ENCODE peak calls at places on chromosomes 11 and 22, in ten cellular contexts. One of them, this sample, is unnamed.

GRCh38 chr22:19559324-19559811 is 35.2 kb upstream of the CLDN5 start:
- DNase-seq in fibroblast of pulmonary artery: no peak
- DNase-seq in cardiac fibroblast: no peak
- DNase-seq in CD8-positive, alpha-beta T cell: no peak
- DNase-seq in WTC11: peak
- DNase-seq in GM23338: peak
- DNase-seq in thoracic aorta: no peak
- DNase-seq in Calu3: no peak
- DNase-seq in dorsolateral prefrontal cortex: no peak
- DNase-seq in progenitor cell of endocrine pancreas: no peak
- DNase-seq in this sample: peak

GRCh38 chr11:63915961-63916836 is 765 bp downstream of the RCOR2 start:
- DNase-seq in cardiac fibroblast: no peak
- DNase-seq in CD8-positive, alpha-beta T cell: no peak
- DNase-seq in fibroblast of pulmonary artery: peak
- DNase-seq in progenitor cell of endocrine pancreas: peak
- DNase-seq in GM23338: peak
- DNase-seq in dorsolateral prefrontal cortex: peak
- DNase-seq in Calu3: peak
- DNase-seq in thoracic aorta: no peak
- DNase-seq in WTC11: peak
- DNase-seq in this sample: peak

GRCh38 chr11:64219354-64219684 is 6.7 kb downstream of the TRPT1 start:
- DNase-seq in thoracic aorta: no peak
- DNase-seq in progenitor cell of endocrine pancreas: no peak
- DNase-seq in GM23338: no peak
- DNase-seq in dorsolateral prefrontal cortex: no peak
- DNase-seq in fibroblast of pulmonary artery: no peak
- DNase-seq in WTC11: no peak
- DNase-seq in cardiac fibroblast: no peak
- DNase-seq in Calu3: no peak
- DNase-seq in CD8-positive, alpha-beta T cell: no peak
- DNase-seq in this sample: no peak

GRCh38 chr11:65384301-65384889 is 1.9 kb upstream of the SLC25A45 start:
- DNase-seq in dorsolateral prefrontal cortex: no peak
- DNase-seq in CD8-positive, alpha-beta T cell: no peak
- DNase-seq in Calu3: no peak
- DNase-seq in cardiac fibroblast: peak
- DNase-seq in GM23338: no peak
- DNase-seq in WTC11: no peak
- DNase-seq in progenitor cell of endocrine pancreas: no peak
- DNase-seq in thoracic aorta: no peak
- DNase-seq in fibroblast of pulmonary artery: peak
- DNase-seq in this sample: no peak

GRCh38 chr11:128208329-128209220 is 378.8 kb downstream of the ETS1 start:
- DNase-seq in thoracic aorta: peak
- DNase-seq in progenitor cell of endocrine pancreas: no peak
- DNase-seq in fibroblast of pulmonary artery: peak
- DNase-seq in WTC11: no peak
- DNase-seq in CD8-positive, alpha-beta T cell: no peak
- DNase-seq in dorsolateral prefrontal cortex: no peak
- DNase-seq in GM23338: no peak
- DNase-seq in cardiac fibroblast: peak
- DNase-seq in Calu3: peak
- DNase-seq in this sample: no peak

GRCh38 chr11:46352063-46352841 is 5.0 kb downstream of the DGKZ start:
- DNase-seq in thoracic aorta: no peak
- DNase-seq in CD8-positive, alpha-beta T cell: peak
- DNase-seq in fibroblast of pulmonary artery: peak
- DNase-seq in WTC11: peak
- DNase-seq in progenitor cell of endocrine pancreas: peak
- DNase-seq in GM23338: peak
- DNase-seq in cardiac fibroblast: peak
- DNase-seq in dorsolateral prefrontal cortex: no peak
- DNase-seq in Calu3: peak
- DNase-seq in this sample: no peak

GRCh38 chr11:17579451-17579850 is 32.4 kb downstream of the OTOG start:
- DNase-seq in dorsolateral prefrontal cortex: no peak
- DNase-seq in CD8-positive, alpha-beta T cell: no peak
- DNase-seq in GM23338: no peak
- DNase-seq in fibroblast of pulmonary artery: no peak
- DNase-seq in WTC11: peak
- DNase-seq in cardiac fibroblast: no peak
- DNase-seq in Calu3: no peak
- DNase-seq in progenitor cell of endocrine pancreas: no peak
- DNase-seq in thoracic aorta: no peak
- DNase-seq in this sample: no peak

GRCh38 chr11:92932023-92932422 is 37.4 kb upstream of the MTNR1B start:
- DNase-seq in thoracic aorta: no peak
- DNase-seq in GM23338: no peak
- DNase-seq in CD8-positive, alpha-beta T cell: no peak
- DNase-seq in progenitor cell of endocrine pancreas: no peak
- DNase-seq in dorsolateral prefrontal cortex: no peak
- DNase-seq in WTC11: no peak
- DNase-seq in fibroblast of pulmonary artery: no peak
- DNase-seq in cardiac fibroblast: no peak
- DNase-seq in Calu3: no peak
- DNase-seq in this sample: no peak

GRCh38 chr22:30435674-30436126 is 10.1 kb downstream of the MTFP1 start:
- DNase-seq in Calu3: no peak
- DNase-seq in WTC11: no peak
- DNase-seq in cardiac fibroblast: no peak
- DNase-seq in CD8-positive, alpha-beta T cell: peak
- DNase-seq in thoracic aorta: no peak
- DNase-seq in GM23338: no peak
- DNase-seq in fibroblast of pulmonary artery: no peak
- DNase-seq in progenitor cell of endocrine pancreas: no peak
- DNase-seq in dorsolateral prefrontal cortex: no peak
- DNase-seq in this sample: no peak

DNA sequence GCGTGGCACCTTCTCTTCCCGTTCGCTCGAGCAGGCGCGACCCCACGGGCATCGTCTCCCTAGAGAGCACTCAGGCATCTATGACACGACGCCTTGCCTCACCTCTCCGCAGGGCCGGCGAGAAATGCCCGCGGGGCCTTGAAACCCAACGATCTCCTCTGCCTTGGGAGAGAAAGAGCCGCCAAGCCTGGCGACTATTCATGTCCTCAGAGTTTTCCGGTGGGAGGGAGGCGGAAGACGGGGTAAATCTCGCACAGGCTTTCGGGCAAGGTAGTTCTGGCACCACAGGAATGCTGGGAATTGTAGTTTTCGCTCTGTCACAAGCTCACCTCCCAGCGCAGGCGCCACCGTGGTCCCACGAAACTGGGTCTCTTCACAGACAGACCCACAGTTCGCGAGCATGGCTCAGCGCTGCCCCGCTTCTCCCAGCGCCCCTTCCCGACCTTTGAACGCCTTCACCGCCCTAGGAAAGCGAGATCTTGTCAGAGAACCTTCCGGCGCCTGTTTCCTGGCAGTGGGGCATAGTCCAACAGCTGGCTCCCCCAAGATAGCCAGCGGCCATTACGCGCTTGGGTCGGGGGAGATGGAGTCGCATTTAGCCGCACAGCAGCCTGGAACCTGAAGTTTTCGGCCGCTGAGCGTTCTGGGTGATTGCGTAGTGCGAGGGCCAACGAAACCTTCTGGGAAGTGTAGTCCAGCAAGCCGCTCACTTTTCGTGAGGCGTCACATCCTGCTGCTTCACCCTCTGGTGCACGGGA is at the start of gene CCDC90B:
- DNase-seq in WTC11: peak
- DNase-seq in Calu3: peak
- DNase-seq in cardiac fibroblast: peak
- DNase-seq in progenitor cell of endocrine pancreas: peak
- DNase-seq in fibroblast of pulmonary artery: peak
- DNase-seq in dorsolateral prefrontal cortex: peak
- DNase-seq in thoracic aorta: peak
- DNase-seq in CD8-positive, alpha-beta T cell: peak
- DNase-seq in GM23338: peak
- DNase-seq in this sample: peak
- TF ChIP-seq CTCF in WTC11: no peak
- TF ChIP-seq CTCF in Calu3: no peak
- TF ChIP-seq CTCF in cardiac fibroblast: no peak
- TF ChIP-seq CTCF in progenitor cell of endocrine pancreas: peak
- TF ChIP-seq CTCF in fibroblast of pulmonary artery: peak
- TF ChIP-seq CTCF in dorsolateral prefrontal cortex: no peak
- TF ChIP-seq CTCF in thoracic aorta: no peak
- TF ChIP-seq CTCF in CD8-positive, alpha-beta T cell: no peak
- TF ChIP-seq CTCF in GM23338: no peak
- TF ChIP-seq CTCF in this sample: peak

GRCh38 chr11:134140961-134141490 is 72.2 kb downstream of the JAM3 start:
- DNase-seq in cardiac fibroblast: no peak
- DNase-seq in Calu3: no peak
- DNase-seq in fibroblast of pulmonary artery: no peak
- DNase-seq in dorsolateral prefrontal cortex: no peak
- DNase-seq in WTC11: no peak
- DNase-seq in progenitor cell of endocrine pancreas: no peak
- DNase-seq in thoracic aorta: no peak
- DNase-seq in CD8-positive, alpha-beta T cell: no peak
- DNase-seq in GM23338: no peak
- DNase-seq in this sample: no peak

GRCh38 chr11:134142536-134142935 is 73.7 kb downstream of the JAM3 start:
- DNase-seq in GM23338: no peak
- DNase-seq in fibroblast of pulmonary artery: peak
- DNase-seq in cardiac fibroblast: peak
- DNase-seq in thoracic aorta: no peak
- DNase-seq in dorsolateral prefrontal cortex: no peak
- DNase-seq in WTC11: no peak
- DNase-seq in Calu3: no peak
- DNase-seq in progenitor cell of endocrine pancreas: no peak
- DNase-seq in CD8-positive, alpha-beta T cell: no peak
- DNase-seq in this sample: no peak

GRCh38 chr11:134139303-134139872 is 70.5 kb downstream of the JAM3 start:
- DNase-seq in cardiac fibroblast: no peak
- DNase-seq in GM23338: peak
- DNase-seq in dorsolateral prefrontal cortex: no peak
- DNase-seq in thoracic aorta: no peak
- DNase-seq in progenitor cell of endocrine pancreas: no peak
- DNase-seq in fibroblast of pulmonary artery: no peak
- DNase-seq in Calu3: no peak
- DNase-seq in WTC11: no peak
- DNase-seq in CD8-positive, alpha-beta T cell: no peak
- DNase-seq in this sample: no peak

GRCh38 chr11:134144744-134145143 is 75.9 kb downstream of the JAM3 start:
- DNase-seq in Calu3: no peak
- DNase-seq in thoracic aorta: no peak
- DNase-seq in WTC11: no peak
- DNase-seq in fibroblast of pulmonary artery: peak
- DNase-seq in cardiac fibroblast: peak
- DNase-seq in GM23338: no peak
- DNase-seq in dorsolateral prefrontal cortex: no peak
- DNase-seq in CD8-positive, alpha-beta T cell: no peak
- DNase-seq in progenitor cell of endocrine pancreas: no peak
- DNase-seq in this sample: no peak

DNA sequence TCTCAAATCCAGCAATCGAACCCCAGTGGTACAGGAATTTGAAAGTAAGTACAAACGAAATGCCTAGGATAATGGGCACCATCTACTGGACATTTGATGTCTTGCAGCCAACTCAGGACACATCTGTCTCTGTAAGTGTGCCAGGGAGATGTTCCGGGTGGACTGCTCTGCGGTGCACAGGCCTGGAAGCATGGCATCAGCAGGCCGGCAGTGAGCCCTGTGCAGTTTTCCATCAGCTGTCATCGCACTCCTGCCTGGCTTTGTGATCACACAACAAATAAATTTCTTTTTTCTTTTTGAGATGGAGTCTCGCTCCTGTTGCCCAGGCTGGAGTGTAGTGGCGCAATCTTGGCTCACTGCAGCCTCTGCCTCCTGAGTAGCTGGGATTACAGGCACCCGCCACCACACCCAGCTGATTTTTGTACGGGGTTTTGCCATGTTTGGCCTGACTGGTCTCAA is 71.0 kb downstream of the JAM3 start:
- DNase-seq in GM23338: peak
- DNase-seq in thoracic aorta: no peak
- DNase-seq in Calu3: peak
- DNase-seq in cardiac fibroblast: peak
- DNase-seq in dorsolateral prefrontal cortex: peak
- DNase-seq in progenitor cell of endocrine pancreas: no peak
- DNase-seq in CD8-positive, alpha-beta T cell: peak
- DNase-seq in fibroblast of pulmonary artery: peak
- DNase-seq in WTC11: peak
- DNase-seq in this sample: peak
- TF ChIP-seq CTCF in GM23338: peak
- TF ChIP-seq CTCF in thoracic aorta: peak
- TF ChIP-seq CTCF in Calu3: peak
- TF ChIP-seq CTCF in cardiac fibroblast: peak
- TF ChIP-seq CTCF in dorsolateral prefrontal cortex: peak
- TF ChIP-seq CTCF in progenitor cell of endocrine pancreas: peak
- TF ChIP-seq CTCF in CD8-positive, alpha-beta T cell: peak
- TF ChIP-seq CTCF in fibroblast of pulmonary artery: peak
- TF ChIP-seq CTCF in WTC11: peak
- TF ChIP-seq CTCF in this sample: peak

DNA sequence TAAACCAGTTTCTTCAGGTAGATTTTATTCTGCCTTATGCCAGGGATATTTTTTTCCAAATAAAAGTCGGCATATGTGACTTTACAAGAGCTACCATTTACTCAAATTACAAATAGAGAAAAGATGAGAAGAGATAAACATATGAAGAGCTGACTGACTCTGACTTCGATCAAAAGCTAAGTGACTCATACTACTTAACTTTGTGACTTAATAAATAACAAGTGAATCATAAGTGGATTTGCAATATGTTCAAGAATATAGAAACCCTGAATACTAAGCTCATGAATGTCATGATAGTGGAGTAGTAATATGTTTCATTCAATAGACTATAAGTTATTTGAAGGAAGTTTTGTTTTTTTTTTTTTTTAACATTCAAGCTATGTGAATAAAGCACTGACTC is 130.5 kb upstream of the ANO3 start:
- DNase-seq in dorsolateral prefrontal cortex: no peak
- DNase-seq in fibroblast of pulmonary artery: peak
- DNase-seq in WTC11: no peak
- DNase-seq in Calu3: no peak
- DNase-seq in progenitor cell of endocrine pancreas: no peak
- DNase-seq in GM23338: no peak
- DNase-seq in CD8-positive, alpha-beta T cell: no peak
- DNase-seq in cardiac fibroblast: no peak
- DNase-seq in thoracic aorta: no peak
- DNase-seq in this sample: no peak
- TF ChIP-seq CTCF in dorsolateral prefrontal cortex: no peak
- TF ChIP-seq CTCF in fibroblast of pulmonary artery: no peak
- TF ChIP-seq CTCF in WTC11: no peak
- TF ChIP-seq CTCF in Calu3: no peak
- TF ChIP-seq CTCF in progenitor cell of endocrine pancreas: no peak
- TF ChIP-seq CTCF in GM23338: no peak
- TF ChIP-seq CTCF in CD8-positive, alpha-beta T cell: no peak
- TF ChIP-seq CTCF in cardiac fibroblast: no peak
- TF ChIP-seq CTCF in thoracic aorta: no peak
- TF ChIP-seq CTCF in this sample: no peak

DNA sequence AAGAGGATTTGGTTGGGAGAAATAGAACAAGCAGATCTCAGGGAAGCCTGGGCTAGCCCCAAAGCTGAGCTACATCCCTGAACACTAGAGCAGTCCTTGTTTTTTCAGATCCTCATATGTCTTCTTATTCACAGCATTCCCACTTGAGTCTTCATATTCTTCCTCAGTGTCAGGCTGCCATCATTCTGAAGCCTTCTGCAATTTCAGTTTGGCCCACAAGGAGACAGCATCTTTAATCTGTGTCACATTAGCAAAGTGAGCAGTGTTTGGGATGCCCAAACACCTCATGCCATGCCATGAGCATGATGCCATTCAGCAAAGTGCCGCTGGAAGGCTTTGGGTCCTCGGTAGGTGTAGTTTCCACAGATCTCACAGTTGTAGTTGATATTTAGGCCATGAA is 56.6 kb downstream of the SCN3B start:
- DNase-seq in Calu3: no peak
- DNase-seq in WTC11: no peak
- DNase-seq in progenitor cell of endocrine pancreas: no peak
- DNase-seq in GM23338: no peak
- DNase-seq in cardiac fibroblast: no peak
- DNase-seq in fibroblast of pulmonary artery: no peak
- DNase-seq in dorsolateral prefrontal cortex: no peak
- DNase-seq in thoracic aorta: no peak
- DNase-seq in CD8-positive, alpha-beta T cell: no peak
- DNase-seq in this sample: no peak
- TF ChIP-seq CTCF in Calu3: no peak
- TF ChIP-seq CTCF in WTC11: no peak
- TF ChIP-seq CTCF in progenitor cell of endocrine pancreas: no peak
- TF ChIP-seq CTCF in GM23338: no peak
- TF ChIP-seq CTCF in cardiac fibroblast: peak
- TF ChIP-seq CTCF in fibroblast of pulmonary artery: no peak
- TF ChIP-seq CTCF in dorsolateral prefrontal cortex: no peak
- TF ChIP-seq CTCF in thoracic aorta: no peak
- TF ChIP-seq CTCF in CD8-positive, alpha-beta T cell: no peak
- TF ChIP-seq CTCF in this sample: no peak